ENCODE peak calls at places on chromosomes 3 and 15, in ten cellular contexts. U is astrocyte of the spinal cord; K is stimulated activated CD4-positive, alpha-beta T cell treated with anti-CD3 and anti-CD28 coated beads, Interleukin-15, amount 100 ng/mL, for 48 hours; O is NCI-H345; I is fibroblast of pulmonary artery; W is fibroblast of gingiva; G is nephron progenitor cell; S is NCI-H2029; P is Panc1; A is SHP77. N is an unnamed sample.

GRCh38 chr3:166282931-166283330 is 445.7 kb upstream of the BCHE start:
- DNase-seq in U (no peak), W (no peak), G (no peak), I (no peak), A (no peak), P (no peak), S (no peak), K (no peak), O (no peak), N (no peak)

GRCh38 chr3:178084938-178085816 is 451.1 kb upstream of the KCNMB2 start:
- DNase-seq in P (no peak), G (peak; percentile 67), I (peak; percentile 86), U (peak; percentile 94), K (no peak), W (peak; percentile 93), A (peak; percentile 91), O (peak; percentile 98), S (peak; percentile 94), N (peak; percentile 86)

GRCh38 chr3:16514799-16515353 is 1.4 kb upstream of the RFTN1 start:
- DNase-seq in P (no peak), O (no peak), A (no peak), W (no peak), I (no peak), S (no peak), U (no peak), G (no peak), K (no peak), N (no peak)

GRCh38 chr15:74541494-74542191 is 623 bp downstream of the ARID3B start:
- DNase-seq in U (peak; percentile 33), K (peak; percentile 61), G (peak; percentile 42), A (no peak), P (no peak), W (peak; percentile 13), O (no peak), S (no peak), I (peak; percentile 33), N (peak; percentile 68)

GRCh38 chr15:99408236-99409096 is 157.2 kb downstream of the LRRC28 start:
- DNase-seq in O (no peak), I (peak; percentile 91), K (no peak), W (peak; percentile 84), U (peak; percentile 93), A (no peak), S (no peak), P (no peak), G (no peak), N (no peak)

GRCh38 chr3:14764331-14765064 is 54.3 kb upstream of the FGD5 start:
- DNase-seq in A (no peak), P (no peak), U (no peak), I (no peak), W (no peak), K (no peak), G (no peak), S (no peak), O (no peak), N (no peak)

GRCh38 chr3:54857343-54857742 is 70.5 kb downstream of the LRTM1 start:
- DNase-seq in I (no peak), O (no peak), K (no peak), P (no peak), W (peak; percentile 25), U (no peak), A (no peak), G (no peak), S (no peak), N (no peak)

GRCh38 chr3:191792580-191792979 is 331.6 kb downstream of the PYDC2 start:
- DNase-seq in S (no peak), W (no peak), A (no peak), I (peak; percentile 3), U (no peak), K (no peak), O (no peak), P (no peak), G (no peak), N (peak; percentile 44)

GRCh38 chr3:194890086-194890485 is 204.4 kb downstream of the FAM43A start:
- DNase-seq in S (no peak), U (no peak), K (no peak), O (no peak), P (no peak), G (no peak), A (no peak), W (no peak), I (no peak), N (no peak)

GRCh38 chr15:92809880-92810361 is 90.2 kb upstream of the CHD2 start:
- DNase-seq in A (peak; percentile 37), P (no peak), U (peak; percentile 63), O (peak; percentile 30), W (peak; percentile 48), S (no peak), I (peak; percentile 58), K (no peak), G (no peak), N (peak; percentile 55)

GRCh38 chr3:52931889-52932288 is 34.5 kb upstream of the STIMATE start:
- DNase-seq in G (no peak), S (no peak), K (no peak), I (no peak), A (no peak), W (no peak), O (no peak), P (no peak), U (no peak), N (no peak)

GRCh38 chr3:70822777-70823176 is 510.3 kb upstream of the MDFIC2 start:
- DNase-seq in O (no peak), W (peak; percentile 5), I (no peak), P (no peak), K (no peak), G (no peak), A (no peak), S (no peak), U (no peak), N (no peak)

GRCh38 chr3:124883766-124884473 is 3.2 kb downstream of the ITGB5 start:
- DNase-seq in P (no peak), W (no peak), U (peak; percentile 27), G (peak; percentile 14), A (no peak), O (no peak), S (no peak), I (no peak), K (no peak), N (no peak)

GRCh38 chr3:16739416-16740091 is 134.3 kb upstream of the DAZL start:
- DNase-seq in U (peak; percentile 85), O (no peak), S (no peak), K (no peak), I (peak; percentile 41), P (no peak), G (no peak), W (peak; percentile 60), A (no peak), N (no peak)

GRCh38 chr15:92665100-92665555 is 9.6 kb upstream of the FAM174B start:
- DNase-seq in U (no peak), G (no peak), S (no peak), P (no peak), A (peak; percentile 45), O (no peak), W (peak; percentile 6), K (no peak), I (peak; percentile 90), N (peak; percentile 62)

GRCh38 chr3:171854649-171855305 is 11.6 kb downstream of the TMEM212 start:
- DNase-seq in P (no peak), I (no peak), A (no peak), O (no peak), W (no peak), G (no peak), U (peak; percentile 29), S (no peak), K (no peak), N (no peak)

GRCh38 chr3:115148142-115148790 is 1.2 kb upstream of the ZBTB20 start:
- DNase-seq in U (peak; percentile 32), W (no peak), S (peak; percentile 28), O (no peak), G (no peak), I (peak; percentile 22), P (no peak), A (peak; percentile 8), K (no peak), N (no peak)

GRCh38 chr3:16480861-16481569 is 32.5 kb downstream of the RFTN1 start:
- DNase-seq in P (no peak), I (peak; percentile 69), O (no peak), G (no peak), K (no peak), S (no peak), A (no peak), W (peak; percentile 14), U (peak; percentile 46), N (peak; percentile 87)

GRCh38 chr3:48980295-48980694 is 9.7 kb upstream of the P4HTM start:
- DNase-seq in S (no peak), W (no peak), U (no peak), O (no peak), G (no peak), I (no peak), A (no peak), P (no peak), K (no peak), N (no peak)

GRCh38 chr15:80163897-80164296 is 11.1 kb downstream of the FAH start:
- DNase-seq in S (no peak), U (no peak), A (no peak), K (no peak), I (no peak), O (no peak), P (no peak), W (no peak), G (no peak), N (no peak)

GRCh38 chr3:100045696-100046095 is 68.6 kb downstream of the FILIP1L start:
- DNase-seq in U (peak; percentile 96), I (peak; percentile 95), A (peak; percentile 27), S (no peak), G (peak; percentile 3), W (peak; percentile 98), K (no peak), P (no peak), O (no peak), N (no peak)

GRCh38 chr3:9869955-9870354 is 10.1 kb downstream of the CIDEC start:
- DNase-seq in G (no peak), I (no peak), U (no peak), O (no peak), S (no peak), A (no peak), W (no peak), K (no peak), P (no peak), N (no peak)

GRCh38 chr3:25432191-25432720 is 4.2 kb downstream of the RARB start:
- DNase-seq in U (peak; percentile 24), O (no peak), W (no peak), S (no peak), A (no peak), I (no peak), K (no peak), P (no peak), G (no peak), N (peak; percentile 75)

GRCh38 chr3:3216401-3216800 is 36.9 kb upstream of the CRBN start:
- DNase-seq in G (no peak), W (no peak), I (no peak), O (no peak), A (no peak), P (no peak), S (no peak), K (no peak), U (no peak), N (no peak)

GRCh38 chr3:124347418-124347817 is 355.5 kb upstream of the ROPN1 start:
- DNase-seq in U (no peak), I (no peak), K (no peak), S (no peak), G (no peak), P (no peak), W (no peak), O (no peak), A (no peak), N (no peak)

GRCh38 chr3:53705774-53706173 is 140.4 kb downstream of the CHDH start:
- DNase-seq in A (no peak), I (no peak), S (peak; percentile 15), K (no peak), G (no peak), U (no peak), W (no peak), P (no peak), O (no peak), N (no peak)

GRCh38 chr3:158368271-158368670 is 202.7 kb upstream of the MLF1 start:
- DNase-seq in K (no peak), G (no peak), W (no peak), A (peak; percentile 31), S (no peak), O (no peak), U (no peak), P (no peak), I (no peak), N (no peak)

GRCh38 chr3:182671942-182672341 is 121.4 kb upstream of the ATP11B start:
- DNase-seq in I (peak; percentile 15), S (no peak), W (no peak), O (no peak), A (no peak), K (no peak), U (no peak), G (no peak), P (no peak), N (no peak)

N was measured in endothelial cell of umbilical vein.